ENCODE peak calls at places on chromosomes 4 and X, in six cellular contexts. One of them, this sample, is unnamed.

GRCh38 chrX:17689971-17690409 is 47.3 kb upstream of the SCML1 start:
- DNase-seq in trophoblast cell: peak
- DNase-seq in mesenchymal stem cell: peak
- DNase-seq in neuronal stem cell: peak
- DNase-seq in mesendoderm: peak
- DNase-seq in IMR-90: peak
- DNase-seq in this sample: no peak

GRCh38 chr4:20418865-20419451 is 167.3 kb downstream of the SLIT2 start:
- DNase-seq in mesenchymal stem cell: peak
- DNase-seq in trophoblast cell: peak
- DNase-seq in IMR-90: peak
- DNase-seq in mesendoderm: peak
- DNase-seq in neuronal stem cell: no peak
- DNase-seq in this sample: no peak

GRCh38 chrX:11664211-11664888 is 1.4 kb downstream of the ARHGAP6 start:
- DNase-seq in neuronal stem cell: no peak
- DNase-seq in trophoblast cell: peak
- DNase-seq in IMR-90: no peak
- DNase-seq in mesendoderm: peak
- DNase-seq in mesenchymal stem cell: peak
- DNase-seq in this sample: peak

GRCh38 chr4:177367336-177367735 is 57.7 kb downstream of the NEIL3 start:
- DNase-seq in trophoblast cell: peak
- DNase-seq in mesenchymal stem cell: peak
- DNase-seq in IMR-90: peak
- DNase-seq in mesendoderm: peak
- DNase-seq in neuronal stem cell: no peak
- DNase-seq in this sample: peak

GRCh38 chr4:145525291-145525740 is 43.7 kb downstream of the SMAD1 start:
- DNase-seq in IMR-90: peak
- DNase-seq in trophoblast cell: no peak
- DNase-seq in neuronal stem cell: no peak
- DNase-seq in mesendoderm: peak
- DNase-seq in mesenchymal stem cell: no peak
- DNase-seq in this sample: no peak

GRCh38 chr4:76442807-76443206 is 7.8 kb downstream of the SHROOM3 start:
- DNase-seq in mesendoderm: no peak
- DNase-seq in mesenchymal stem cell: no peak
- DNase-seq in neuronal stem cell: no peak
- DNase-seq in IMR-90: no peak
- DNase-seq in trophoblast cell: no peak
- DNase-seq in this sample: no peak

GRCh38 chr4:85127653-85128052 is 161.2 kb upstream of the WDFY3 start:
- DNase-seq in trophoblast cell: peak
- DNase-seq in neuronal stem cell: peak
- DNase-seq in mesendoderm: peak
- DNase-seq in mesenchymal stem cell: peak
- DNase-seq in IMR-90: no peak
- DNase-seq in this sample: peak

GRCh38 chr4:38310446-38311043 is 350.3 kb downstream of the PTTG2 start:
- DNase-seq in IMR-90: no peak
- DNase-seq in mesenchymal stem cell: no peak
- DNase-seq in mesendoderm: peak
- DNase-seq in trophoblast cell: peak
- DNase-seq in neuronal stem cell: no peak
- DNase-seq in this sample: no peak

GRCh38 chrX:30887721-30888120 is 1.3 kb downstream of the TAB3 start:
- DNase-seq in IMR-90: no peak
- DNase-seq in neuronal stem cell: no peak
- DNase-seq in mesenchymal stem cell: no peak
- DNase-seq in mesendoderm: no peak
- DNase-seq in trophoblast cell: no peak
- DNase-seq in this sample: no peak

GRCh38 chrX:39144323-39144722 is 343.1 kb downstream of the MID1IP1 start:
- DNase-seq in neuronal stem cell: no peak
- DNase-seq in mesendoderm: no peak
- DNase-seq in trophoblast cell: no peak
- DNase-seq in mesenchymal stem cell: no peak
- DNase-seq in IMR-90: no peak
- DNase-seq in this sample: no peak

GRCh38 chr4:173448557-173448918 is 49.6 kb upstream of the SCRG1 start:
- DNase-seq in neuronal stem cell: no peak
- DNase-seq in IMR-90: peak
- DNase-seq in mesenchymal stem cell: no peak
- DNase-seq in trophoblast cell: no peak
- DNase-seq in mesendoderm: no peak
- DNase-seq in this sample: no peak

GRCh38 chr4:140141196-140141845 is 12.7 kb downstream of the MAML3 start:
- DNase-seq in trophoblast cell: no peak
- DNase-seq in IMR-90: no peak
- DNase-seq in mesenchymal stem cell: no peak
- DNase-seq in mesendoderm: no peak
- DNase-seq in neuronal stem cell: no peak
- DNase-seq in this sample: no peak

GRCh38 chr4:83358410-83358809 is 23.8 kb upstream of the HPSE start:
- DNase-seq in neuronal stem cell: no peak
- DNase-seq in mesendoderm: peak
- DNase-seq in trophoblast cell: peak
- DNase-seq in IMR-90: peak
- DNase-seq in mesenchymal stem cell: peak
- DNase-seq in this sample: no peak

GRCh38 chr4:73853246-73853704 is at the start of gene PF4V1:
- DNase-seq in neuronal stem cell: no peak
- DNase-seq in trophoblast cell: no peak
- DNase-seq in mesenchymal stem cell: no peak
- DNase-seq in mesendoderm: peak
- DNase-seq in IMR-90: no peak
- DNase-seq in this sample: peak

GRCh38 chr4:169160825-169161224 is 109.9 kb downstream of the SH3RF1 start:
- DNase-seq in mesenchymal stem cell: peak
- DNase-seq in neuronal stem cell: no peak
- DNase-seq in IMR-90: no peak
- DNase-seq in mesendoderm: no peak
- DNase-seq in trophoblast cell: no peak
- DNase-seq in this sample: no peak

GRCh38 chr4:177220376-177220775 is 89.3 kb upstream of the NEIL3 start:
- DNase-seq in neuronal stem cell: no peak
- DNase-seq in mesendoderm: no peak
- DNase-seq in IMR-90: peak
- DNase-seq in trophoblast cell: no peak
- DNase-seq in mesenchymal stem cell: no peak
- DNase-seq in this sample: no peak

GRCh38 chrX:107708762-107709161 is 66.8 kb downstream of the TSC22D3 start:
- DNase-seq in mesendoderm: no peak
- DNase-seq in trophoblast cell: peak
- DNase-seq in IMR-90: peak
- DNase-seq in neuronal stem cell: no peak
- DNase-seq in mesenchymal stem cell: peak
- DNase-seq in this sample: no peak

GRCh38 chr4:150119492-150119891 is 41.2 kb downstream of the DCLK2 start:
- DNase-seq in mesendoderm: peak
- DNase-seq in neuronal stem cell: no peak
- DNase-seq in IMR-90: peak
- DNase-seq in trophoblast cell: peak
- DNase-seq in mesenchymal stem cell: peak
- DNase-seq in this sample: no peak

GRCh38 chr4:101345596-101346311 is 1.6 kb downstream of the PPP3CA start:
- DNase-seq in IMR-90: peak
- DNase-seq in neuronal stem cell: peak
- DNase-seq in trophoblast cell: peak
- DNase-seq in mesendoderm: peak
- DNase-seq in mesenchymal stem cell: peak
- DNase-seq in this sample: peak

GRCh38 chrX:40094041-40094899 is 3.5 kb downstream of the BCOR start:
- DNase-seq in mesenchymal stem cell: peak
- DNase-seq in neuronal stem cell: no peak
- DNase-seq in mesendoderm: peak
- DNase-seq in trophoblast cell: peak
- DNase-seq in IMR-90: peak
- DNase-seq in this sample: peak

GRCh38 chr4:79164961-79165610 is 160.8 kb downstream of the NAA11 start:
- DNase-seq in mesenchymal stem cell: no peak
- DNase-seq in trophoblast cell: no peak
- DNase-seq in IMR-90: no peak
- DNase-seq in neuronal stem cell: no peak
- DNase-seq in mesendoderm: peak
- DNase-seq in this sample: no peak

DNA sequence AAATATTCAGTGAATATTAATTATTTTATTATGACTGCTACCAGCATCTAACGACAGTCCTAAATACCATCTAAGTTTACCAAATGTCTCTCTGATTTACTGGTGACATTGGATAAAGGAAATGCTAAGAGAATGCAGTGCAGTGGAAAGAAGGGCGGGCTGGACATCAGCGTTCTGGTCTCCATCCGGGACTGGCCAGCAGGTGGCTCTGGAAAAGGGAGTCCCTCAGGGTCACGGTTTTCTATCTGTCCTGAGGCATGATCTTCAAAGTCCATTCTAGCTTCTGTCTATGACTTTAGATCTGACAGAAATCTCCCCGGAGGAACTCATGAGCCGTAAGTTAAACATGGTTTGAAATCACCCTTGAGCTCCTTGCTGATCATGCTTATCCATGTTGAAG is 3.3 kb downstream of the TRIM2 start:
- DNase-seq in trophoblast cell: peak
- DNase-seq in mesenchymal stem cell: peak
- DNase-seq in mesendoderm: peak
- DNase-seq in neuronal stem cell: no peak
- DNase-seq in IMR-90: peak
- DNase-seq in this sample: peak
- H2AK5ac ChIP-seq in trophoblast cell: no peak
- H2AK5ac ChIP-seq in mesenchymal stem cell: no peak
- H2AK5ac ChIP-seq in mesendoderm: no peak
- H2AK5ac ChIP-seq in neuronal stem cell: no peak
- H2AK5ac ChIP-seq in IMR-90: no peak
- H2AK5ac ChIP-seq in this sample: no peak

GRCh38 chrX:114037515-114037914 is 546.4 kb upstream of the HTR2C start:
- DNase-seq in mesendoderm: peak
- DNase-seq in IMR-90: no peak
- DNase-seq in trophoblast cell: no peak
- DNase-seq in mesenchymal stem cell: no peak
- DNase-seq in neuronal stem cell: no peak
- DNase-seq in this sample: no peak
- H2AK5ac ChIP-seq in mesendoderm: no peak
- H2AK5ac ChIP-seq in IMR-90: no peak
- H2AK5ac ChIP-seq in trophoblast cell: no peak
- H2AK5ac ChIP-seq in mesenchymal stem cell: no peak
- H2AK5ac ChIP-seq in neuronal stem cell: no peak
- H2AK5ac ChIP-seq in this sample: peak

GRCh38 chr4:25867781-25868180 is 5.0 kb upstream of the SEL1L3 start:
- DNase-seq in neuronal stem cell: no peak
- DNase-seq in mesenchymal stem cell: no peak
- DNase-seq in IMR-90: no peak
- DNase-seq in trophoblast cell: no peak
- DNase-seq in mesendoderm: no peak
- DNase-seq in this sample: no peak
- H2AK5ac ChIP-seq in neuronal stem cell: no peak
- H2AK5ac ChIP-seq in mesenchymal stem cell: no peak
- H2AK5ac ChIP-seq in IMR-90: no peak
- H2AK5ac ChIP-seq in trophoblast cell: no peak
- H2AK5ac ChIP-seq in mesendoderm: no peak
- H2AK5ac ChIP-seq in this sample: no peak

GRCh38 chrX:2550288-2551020 is 49.7 kb upstream of the DHRSX start:
- DNase-seq in mesendoderm: no peak
- DNase-seq in neuronal stem cell: no peak
- DNase-seq in trophoblast cell: peak
- DNase-seq in IMR-90: no peak
- DNase-seq in mesenchymal stem cell: no peak
- DNase-seq in this sample: no peak
- H2AK5ac ChIP-seq in mesendoderm: no peak
- H2AK5ac ChIP-seq in neuronal stem cell: no peak
- H2AK5ac ChIP-seq in trophoblast cell: no peak
- H2AK5ac ChIP-seq in IMR-90: no peak
- H2AK5ac ChIP-seq in mesenchymal stem cell: no peak
- H2AK5ac ChIP-seq in this sample: no peak

GRCh38 chrX:2596050-2596449 is 95.0 kb upstream of the CD99 start:
- DNase-seq in neuronal stem cell: no peak
- DNase-seq in trophoblast cell: no peak
- DNase-seq in mesendoderm: no peak
- DNase-seq in IMR-90: no peak
- DNase-seq in mesenchymal stem cell: no peak
- DNase-seq in this sample: no peak

GRCh38 chrX:2594491-2594890 is 93.7 kb upstream of the DHRSX start:
- DNase-seq in mesenchymal stem cell: no peak
- DNase-seq in IMR-90: no peak
- DNase-seq in mesendoderm: no peak
- DNase-seq in neuronal stem cell: no peak
- DNase-seq in trophoblast cell: no peak
- DNase-seq in this sample: no peak

GRCh38 chrX:2596856-2597255 is 94.2 kb upstream of the CD99 start:
- DNase-seq in trophoblast cell: no peak
- DNase-seq in mesendoderm: no peak
- DNase-seq in IMR-90: no peak
- DNase-seq in mesenchymal stem cell: no peak
- DNase-seq in neuronal stem cell: no peak
- DNase-seq in this sample: no peak

GRCh38 chrX:2592279-2592678 is 91.5 kb upstream of the DHRSX start:
- DNase-seq in trophoblast cell: peak
- DNase-seq in neuronal stem cell: no peak
- DNase-seq in mesendoderm: peak
- DNase-seq in IMR-90: no peak
- DNase-seq in mesenchymal stem cell: no peak
- DNase-seq in this sample: no peak

DNA sequence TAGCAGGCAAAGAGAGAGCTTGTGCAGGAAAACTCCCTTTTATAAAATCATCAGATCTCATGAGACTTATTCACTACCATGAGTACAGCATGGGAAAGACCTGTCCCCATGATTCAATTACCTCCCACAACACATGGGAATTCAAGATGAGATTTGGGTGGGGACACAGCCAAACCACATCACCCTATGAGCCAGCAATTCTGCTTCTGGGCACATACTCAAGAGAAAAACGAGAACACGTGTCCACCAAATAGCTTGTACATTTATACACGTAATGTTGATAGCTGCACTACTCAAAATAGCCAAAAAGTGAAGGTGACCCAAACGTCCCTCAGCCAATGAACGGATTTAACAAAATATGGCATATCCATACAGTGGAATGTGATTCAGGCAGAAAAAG is 94.5 kb upstream of the DHRSX start:
- DNase-seq in neuronal stem cell: no peak
- DNase-seq in trophoblast cell: no peak
- DNase-seq in mesendoderm: no peak
- DNase-seq in mesenchymal stem cell: no peak
- DNase-seq in IMR-90: peak
- DNase-seq in this sample: no peak
- H2AK5ac ChIP-seq in neuronal stem cell: no peak
- H2AK5ac ChIP-seq in trophoblast cell: no peak
- H2AK5ac ChIP-seq in mesendoderm: no peak
- H2AK5ac ChIP-seq in mesenchymal stem cell: no peak
- H2AK5ac ChIP-seq in IMR-90: no peak
- H2AK5ac ChIP-seq in this sample: no peak